ENCODE peak calls at places on chromosome 2, in five cellular contexts. U is tibial nerve, D is transverse colon, Q is suprapubic skin, W is sigmoid colon. V is an unnamed sample.

GRCh38 chr2:146666336-146666735 is 1178.5 kb upstream of the ACVR2A start:
- DNase-seq in D (no peak), Q (no peak), U (no peak), W (no peak), V (no peak)

GRCh38 chr2:241014764-241015163 is 16.3 kb downstream of the SNED1 start:
- DNase-seq in Q (no peak), D (no peak), W (peak; percentile 56), U (no peak), V (no peak)

GRCh38 chr2:171389325-171389724 is 44.5 kb downstream of the METTL8 start:
- DNase-seq in U (no peak), W (no peak), Q (no peak), D (no peak), V (no peak)

GRCh38 chr2:56985609-56986008 is 801.8 kb downstream of the CCDC85A start:
- DNase-seq in Q (no peak), D (no peak), U (no peak), W (no peak), V (no peak)

GRCh38 chr2:203583696-203584095 is 48.6 kb upstream of the RAPH1 start:
- DNase-seq in D (peak; percentile 19), W (no peak), U (no peak), Q (no peak), V (no peak)

GRCh38 chr2:238119756-238120462 is 18.6 kb upstream of the KLHL30 start:
- DNase-seq in Q (no peak), U (no peak), D (no peak), W (no peak), V (no peak)

GRCh38 chr2:160402997-160403979 is 90.3 kb downstream of the RBMS1 start:
- DNase-seq in U (no peak), Q (no peak), D (no peak), W (no peak), V (no peak)

GRCh38 chr2:88530081-88530480 is 77.6 kb upstream of the FOXI3 start:
- DNase-seq in D (no peak), W (no peak), U (no peak), Q (no peak), V (no peak)

GRCh38 chr2:189013677-189014380 is 39.7 kb downstream of the COL3A1 start:
- DNase-seq in Q (no peak), D (no peak), U (no peak), W (no peak), V (no peak)

GRCh38 chr2:186927867-186928191 is 78.9 kb upstream of the ZSWIM2 start:
- DNase-seq in D (no peak), W (no peak), Q (no peak), U (no peak), V (no peak)

GRCh38 chr2:186927185-186927866 is 78.4 kb upstream of the ZSWIM2 start:
- DNase-seq in D (no peak), W (no peak), U (no peak), Q (no peak), V (no peak)

GRCh38 chr2:186925514-186925913 is 76.5 kb upstream of the ZSWIM2 start:
- DNase-seq in W (no peak), D (no peak), U (no peak), Q (no peak), V (no peak)
- TF ChIP-seq EP300 in W (no peak), D (no peak), U (no peak), Q (no peak), V (no peak)

DNA sequence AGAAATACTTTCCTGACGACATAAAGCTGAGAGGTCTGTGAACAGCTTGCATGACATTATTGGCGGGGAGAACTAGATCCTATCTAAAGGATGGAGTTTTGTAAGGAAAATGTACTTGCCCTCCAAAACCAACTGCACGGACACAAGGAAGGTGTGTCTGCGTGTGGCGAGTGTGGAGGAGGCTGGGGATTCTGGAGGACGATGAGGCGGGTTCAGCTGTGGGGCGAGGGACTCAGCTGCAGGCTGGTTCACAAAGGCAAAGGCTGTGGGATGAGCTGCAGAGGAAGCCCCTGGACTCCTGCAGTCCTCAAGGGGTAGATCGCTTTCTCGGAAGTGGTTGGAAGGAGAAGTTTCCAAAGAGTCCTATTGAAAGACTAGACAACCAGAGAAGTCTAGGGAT is 48.2 kb downstream of the ACKR3 start:
- DNase-seq in W (no peak), U (no peak), D (no peak), Q (no peak), V (no peak)
- H3K27ac ChIP-seq in W (no peak overlapping the region), U (no peak overlapping the region), D (no peak overlapping the region), Q (no peak overlapping the region), V (no peak overlapping the region)

DNA sequence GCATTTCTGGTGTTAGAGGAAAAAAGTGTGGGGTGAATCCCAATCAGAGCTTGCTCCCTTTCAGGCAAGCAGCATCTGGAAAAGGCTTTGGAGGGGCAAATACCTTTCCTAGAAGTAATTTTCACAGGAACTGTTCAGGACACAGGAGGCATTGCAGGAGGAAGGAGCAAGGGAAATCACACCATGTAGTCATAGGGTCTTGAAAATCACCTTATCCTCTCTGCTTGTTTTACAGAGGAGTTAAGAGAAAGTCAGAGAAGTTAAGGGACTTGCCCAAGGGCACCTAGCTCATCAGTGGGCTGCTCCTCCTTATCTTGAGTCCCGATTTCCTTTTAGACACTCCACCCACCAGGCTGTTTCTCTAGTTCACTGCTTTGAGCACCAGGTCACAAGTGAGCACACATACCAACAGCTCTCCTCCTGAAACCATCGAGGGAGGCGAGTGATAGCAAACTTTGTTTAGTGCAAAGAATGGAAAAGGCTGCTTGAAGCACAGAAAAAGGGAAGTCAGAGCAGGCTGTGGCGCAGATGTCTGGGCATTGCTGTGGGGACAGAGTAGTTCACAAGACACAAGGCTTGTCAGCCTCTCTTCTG is 89.2 kb upstream of the CXCR4 start:
- DNase-seq in U (peak; percentile 11), Q (no peak), D (peak; percentile 40), W (no peak), V (no peak)
- TF ChIP-seq EP300 in U (peak; percentile 12), Q (no peak), D (no peak), W (no peak), V (no peak)

GRCh38 chr2:43006834-43007543 is 214.6 kb upstream of the HAAO start:
- DNase-seq in Q (peak; percentile 46), D (no peak), W (no peak), U (no peak), V (peak; percentile 7)

GRCh38 chr2:43005211-43005974 is 213.0 kb upstream of the HAAO start:
- DNase-seq in D (peak; percentile 85), U (no peak), W (no peak), Q (peak; percentile 53), V (no peak)

GRCh38 chr2:43008388-43008787 is 216.0 kb upstream of the HAAO start:
- DNase-seq in W (no peak), Q (peak; percentile 50), U (no peak), D (no peak), V (no peak)

GRCh38 chr2:43007901-43008300 is 215.5 kb upstream of the HAAO start:
- DNase-seq in U (no peak), D (no peak), W (no peak), Q (peak; percentile 19), V (peak; percentile 10)

GRCh38 chr2:43005975-43006833 is 213.8 kb upstream of the HAAO start:
- DNase-seq in D (no peak), U (no peak), W (no peak), Q (peak; percentile 59), V (no peak)
- H3K27ac ChIP-seq in D (peak overlapping the region; percentile 85), U (peak overlapping the region; percentile 40), W (peak overlapping the region; percentile 19), Q (no peak overlapping the region), V (no peak overlapping the region)

DNA sequence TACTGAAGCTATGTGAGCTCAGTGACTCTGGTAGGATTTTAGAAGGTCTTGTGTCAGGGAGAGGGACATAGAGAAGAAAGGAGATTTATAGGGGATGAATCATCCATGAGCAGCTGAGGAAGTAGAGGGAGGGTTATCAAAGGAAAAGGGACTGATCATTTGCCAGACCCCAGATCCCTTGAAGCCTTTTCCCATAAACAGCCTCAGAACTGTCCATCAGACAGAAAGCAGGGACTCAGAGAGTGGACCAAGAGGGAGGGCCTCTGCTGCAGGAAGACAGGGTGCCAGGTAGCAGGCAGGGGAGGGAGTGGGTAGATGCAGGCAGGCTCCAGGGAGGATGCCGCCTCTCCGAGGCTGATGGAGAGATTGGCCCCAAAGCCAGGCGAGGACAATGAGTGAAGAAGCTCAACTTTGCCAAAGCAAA is 133.9 kb downstream of the TNS1 start:
- DNase-seq in U (no peak), W (peak; percentile 89), Q (no peak), D (no peak), V (no peak)
- TF ChIP-seq EP300 in U (no peak), W (no peak), Q (no peak), D (peak; percentile 59), V (no peak)

GRCh38 chr2:217914878-217915277 is 87.9 kb downstream of the TNS1 start:
- DNase-seq in Q (no peak), D (no peak), U (no peak), W (no peak), V (no peak)
- H3K27ac ChIP-seq in Q (peak overlapping the region; percentile 50), D (peak overlapping the region; percentile 88), U (peak overlapping the region; percentile 42), W (peak overlapping the region; percentile 94), V (peak overlapping the region; percentile 72)

DNA sequence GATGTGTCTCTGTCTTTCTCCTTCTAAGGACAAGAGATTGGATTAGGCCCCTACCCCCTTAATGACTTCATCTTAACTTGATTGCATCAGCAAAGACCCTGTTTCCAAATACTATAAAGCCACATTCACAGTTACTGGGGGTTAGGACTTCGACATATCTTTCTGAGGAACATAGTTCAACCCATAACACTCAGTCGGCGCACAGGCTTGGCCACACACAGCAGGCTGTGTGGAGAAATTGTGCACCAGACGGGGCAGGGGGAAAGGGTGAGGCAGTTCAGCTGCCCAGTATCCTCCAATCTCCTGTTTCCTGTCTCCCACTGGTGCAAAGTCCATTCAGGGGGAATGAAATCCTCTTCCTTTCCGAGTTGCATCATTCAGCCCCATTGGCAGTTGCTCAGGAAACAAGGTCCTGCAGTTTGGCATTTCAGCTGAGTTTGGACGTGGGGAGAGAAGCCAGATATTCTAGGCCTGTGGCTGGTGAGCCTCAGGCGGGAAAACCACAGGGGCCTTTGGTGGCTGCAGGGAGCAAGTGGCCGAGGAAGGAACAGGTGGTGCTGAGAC is 9.4 kb upstream of the RAPGEF4 start:
- DNase-seq in U (no peak), Q (no peak), W (no peak), D (no peak), V (no peak)
- TF ChIP-seq EP300 in U (no peak), Q (no peak), W (no peak), D (no peak), V (no peak)

DNA sequence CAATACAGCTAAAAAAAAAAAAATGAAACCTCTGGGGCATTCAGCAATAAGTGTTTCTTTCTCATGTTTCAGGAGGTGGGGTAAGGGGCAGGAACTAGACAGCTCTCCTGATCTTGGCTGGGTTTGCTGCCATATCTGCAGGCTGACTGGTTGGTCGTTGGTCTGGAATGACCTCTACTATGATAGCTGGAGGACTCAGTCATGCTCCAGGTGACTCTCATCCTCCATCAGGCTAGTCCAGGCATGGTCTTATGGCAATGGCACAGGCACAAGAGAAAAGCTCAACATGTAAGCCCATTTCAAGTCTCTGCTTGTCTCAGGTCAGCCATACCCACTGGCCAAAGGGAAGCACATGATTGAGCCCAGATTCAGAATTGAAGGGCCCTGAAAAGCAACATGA is 9.5 kb upstream of the SLC1A4 start:
- DNase-seq in Q (no peak), D (no peak), W (no peak), U (no peak), V (no peak)
- H3K27ac ChIP-seq in Q (no peak overlapping the region), D (no peak overlapping the region), W (no peak overlapping the region), U (no peak overlapping the region), V (no peak overlapping the region)

DNA sequence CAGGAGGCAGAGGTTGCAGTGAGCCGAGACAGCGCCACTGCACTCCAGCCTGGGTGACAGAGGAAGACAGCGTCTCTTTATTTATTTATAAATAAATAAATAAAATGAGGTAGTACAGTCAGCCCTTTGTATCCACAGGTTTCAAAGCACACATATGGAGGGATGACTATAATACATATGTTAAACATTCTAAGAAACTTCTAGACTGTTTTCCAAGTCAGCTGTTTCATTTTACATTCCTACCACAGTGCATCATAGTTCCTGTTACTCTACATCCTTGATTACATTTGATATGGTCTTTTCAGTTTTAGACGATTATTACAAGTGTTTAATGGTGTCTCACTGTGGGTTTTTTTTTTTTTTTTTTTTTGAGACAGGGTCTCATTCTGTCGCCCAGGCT is 157.6 kb downstream of the ATAD2B start:
- DNase-seq in D (no peak), W (no peak), U (no peak), Q (no peak), V (no peak)
- TF ChIP-seq EP300 in D (no peak), W (no peak), U (no peak), Q (no peak), V (no peak)

V was measured in ovary.